ENCODE peak calls at places on chromosomes 16 and 17, in six cellular contexts. T, V, M, J, Z and A are unnamed samples.

GRCh38 chr17:10198509-10199249 is at the start of gene GAS7:
- DNase-seq in J (peak; percentile 91), T (peak; percentile 56), V (no peak), M (no peak), Z (peak; percentile 55), A (peak; percentile 84)

GRCh38 chr17:74770498-74771318 is 5.4 kb downstream of the NAT9 start:
- DNase-seq in J (peak; percentile 78), Z (peak; percentile 76), M (no peak), T (peak; percentile 45), V (peak; percentile 56), A (peak; percentile 87)

GRCh38 chr17:55577011-55577586 is 65.8 kb upstream of the SMIM36 start:
- DNase-seq in Z (peak; percentile 44), T (peak; percentile 72), M (no peak), V (peak; percentile 51), J (no peak), A (peak; percentile 12)

GRCh38 chr17:65550075-65550635 is 11.3 kb downstream of the AXIN2 start:
- DNase-seq in T (no peak), J (peak; percentile 92), V (no peak), Z (no peak), M (no peak), A (no peak)

GRCh38 chr16:10113248-10113647 is 69.0 kb downstream of the GRIN2A start:
- DNase-seq in V (no peak), J (no peak), Z (no peak), T (no peak), M (no peak), A (no peak)

GRCh38 chr16:30659507-30660423 is 1.5 kb downstream of the FBRS start:
- DNase-seq in V (no peak), Z (peak; percentile 66), M (no peak), T (no peak), J (peak; percentile 88), A (no peak)

GRCh38 chr17:41681776-41682175 is 6.9 kb upstream of the EIF1 start:
- DNase-seq in J (no peak), T (no peak), M (no peak), V (no peak), Z (no peak), A (no peak)

GRCh38 chr17:82247856-82248671 is 19.2 kb downstream of the SLC16A3 start:
- DNase-seq in M (no peak), Z (no peak), V (no peak), J (no peak), T (no peak), A (no peak)

GRCh38 chr16:62077998-62078397 is 41.8 kb upstream of the CDH8 start:
- DNase-seq in V (no peak), J (peak; percentile 70), T (no peak), M (peak; percentile 49), Z (no peak), A (peak; percentile 13)

GRCh38 chr17:73066148-73066884 is 26.2 kb downstream of the SLC39A11 start:
- DNase-seq in J (no peak), V (no peak), T (no peak), Z (no peak), M (no peak), A (no peak)

GRCh38 chr16:88650749-88651275 is at the start of gene CYBA:
- DNase-seq in J (peak; percentile 72), T (peak; percentile 71), V (peak; percentile 58), M (no peak), Z (peak; percentile 90), A (peak; percentile 88)